ENCODE peak calls at places on chromosomes 1 and 21, in five cellular contexts. One of them, this sample, is unnamed.

GRCh38 chr1:91754348-91754747 is 131.6 kb downstream of the TGFBR3 start:
- DNase-seq in fibroblast of lung: peak
- DNase-seq in neuronal stem cell: no peak
- DNase-seq in IMR-90: peak
- DNase-seq in GM23248: peak
- DNase-seq in this sample: no peak

GRCh38 chr1:92483442-92484170 is 3.1 kb downstream of the GFI1 start:
- DNase-seq in fibroblast of lung: no peak
- DNase-seq in neuronal stem cell: peak
- DNase-seq in IMR-90: no peak
- DNase-seq in GM23248: peak
- DNase-seq in this sample: no peak

GRCh38 chr1:226778657-226779058 is 39.6 kb upstream of the ITPKB start:
- DNase-seq in fibroblast of lung: peak
- DNase-seq in neuronal stem cell: no peak
- DNase-seq in IMR-90: peak
- DNase-seq in GM23248: peak
- DNase-seq in this sample: no peak

GRCh38 chr1:92191726-92192125 is 26.0 kb upstream of the C1orf146 start:
- DNase-seq in fibroblast of lung: no peak
- DNase-seq in neuronal stem cell: no peak
- DNase-seq in IMR-90: no peak
- DNase-seq in GM23248: no peak
- DNase-seq in this sample: no peak

GRCh38 chr1:184665329-184665728 is 89.3 kb downstream of the EDEM3 start:
- DNase-seq in fibroblast of lung: no peak
- DNase-seq in neuronal stem cell: no peak
- DNase-seq in IMR-90: no peak
- DNase-seq in GM23248: no peak
- DNase-seq in this sample: no peak

GRCh38 chr1:248000169-248000568 is 13.3 kb upstream of the OR2L5 start:
- DNase-seq in fibroblast of lung: no peak
- DNase-seq in neuronal stem cell: no peak
- DNase-seq in IMR-90: no peak
- DNase-seq in GM23248: no peak
- DNase-seq in this sample: no peak

GRCh38 chr1:206468571-206468970 is 1.7 kb upstream of the IKBKE start:
- DNase-seq in fibroblast of lung: no peak
- DNase-seq in neuronal stem cell: no peak
- DNase-seq in IMR-90: no peak
- DNase-seq in GM23248: no peak
- DNase-seq in this sample: no peak

GRCh38 chr1:59718989-59719360 is 95.8 kb upstream of the HOOK1 start:
- DNase-seq in fibroblast of lung: no peak
- DNase-seq in neuronal stem cell: no peak
- DNase-seq in IMR-90: no peak
- DNase-seq in GM23248: no peak
- DNase-seq in this sample: no peak

GRCh38 chr21:36428789-36429671 is 43.8 kb downstream of the CHAF1B start:
- DNase-seq in fibroblast of lung: peak
- DNase-seq in neuronal stem cell: no peak
- DNase-seq in IMR-90: no peak
- DNase-seq in GM23248: peak
- DNase-seq in this sample: no peak

GRCh38 chr21:36431252-36431651 is 46.1 kb downstream of the CHAF1B start:
- DNase-seq in fibroblast of lung: no peak
- DNase-seq in neuronal stem cell: no peak
- DNase-seq in IMR-90: no peak
- DNase-seq in GM23248: no peak
- DNase-seq in this sample: no peak

GRCh38 chr21:36433011-36433709 is 46.8 kb downstream of the CLDN14 start:
- DNase-seq in fibroblast of lung: no peak
- DNase-seq in neuronal stem cell: no peak
- DNase-seq in IMR-90: no peak
- DNase-seq in GM23248: no peak
- DNase-seq in this sample: no peak

GRCh38 chr21:36429672-36430546 is 44.7 kb downstream of the CHAF1B start:
- DNase-seq in fibroblast of lung: peak
- DNase-seq in neuronal stem cell: peak
- DNase-seq in IMR-90: peak
- DNase-seq in GM23248: peak
- DNase-seq in this sample: peak

DNA sequence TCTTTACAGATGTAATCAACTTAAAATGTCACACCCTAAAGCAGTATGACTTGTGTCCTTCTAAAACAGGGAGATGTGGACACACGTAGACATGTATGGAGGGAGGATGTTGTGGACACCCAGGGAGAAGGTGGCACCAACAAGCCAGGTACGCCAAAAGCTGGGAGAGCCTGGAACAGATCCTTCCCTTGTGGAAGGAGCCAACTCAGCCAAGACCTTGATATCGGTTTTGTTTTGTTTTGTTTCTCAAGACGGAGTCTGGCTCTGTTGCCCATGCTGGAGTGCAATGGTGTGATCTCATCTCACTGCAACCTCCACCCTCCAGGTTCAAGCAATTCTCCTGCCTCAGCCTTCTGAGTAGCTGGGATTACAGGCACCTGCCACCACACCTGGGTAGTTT is 45.6 kb downstream of the CHAF1B start:
- DNase-seq in fibroblast of lung: no peak
- DNase-seq in neuronal stem cell: no peak
- DNase-seq in IMR-90: no peak
- DNase-seq in GM23248: peak
- DNase-seq in this sample: no peak
- H3K9ac ChIP-seq in fibroblast of lung: no peak
- H3K9ac ChIP-seq in neuronal stem cell: no peak
- H3K9ac ChIP-seq in IMR-90: peak
- H3K9ac ChIP-seq in GM23248: peak
- H3K9ac ChIP-seq in this sample: no peak

GRCh38 chr1:16140068-16140596 is 15.7 kb downstream of the EPHA2 start:
- DNase-seq in fibroblast of lung: no peak
- DNase-seq in neuronal stem cell: no peak
- DNase-seq in IMR-90: no peak
- DNase-seq in GM23248: no peak
- DNase-seq in this sample: no peak
- H3K9ac ChIP-seq in fibroblast of lung: no peak
- H3K9ac ChIP-seq in neuronal stem cell: peak
- H3K9ac ChIP-seq in IMR-90: no peak
- H3K9ac ChIP-seq in GM23248: peak
- H3K9ac ChIP-seq in this sample: no peak

GRCh38 chr1:30731806-30732276 is 8.5 kb upstream of the MATN1 start:
- DNase-seq in fibroblast of lung: no peak
- DNase-seq in neuronal stem cell: no peak
- DNase-seq in IMR-90: no peak
- DNase-seq in GM23248: peak
- DNase-seq in this sample: no peak
- H3K9ac ChIP-seq in fibroblast of lung: no peak
- H3K9ac ChIP-seq in neuronal stem cell: no peak
- H3K9ac ChIP-seq in IMR-90: no peak
- H3K9ac ChIP-seq in GM23248: no peak
- H3K9ac ChIP-seq in this sample: no peak

DNA sequence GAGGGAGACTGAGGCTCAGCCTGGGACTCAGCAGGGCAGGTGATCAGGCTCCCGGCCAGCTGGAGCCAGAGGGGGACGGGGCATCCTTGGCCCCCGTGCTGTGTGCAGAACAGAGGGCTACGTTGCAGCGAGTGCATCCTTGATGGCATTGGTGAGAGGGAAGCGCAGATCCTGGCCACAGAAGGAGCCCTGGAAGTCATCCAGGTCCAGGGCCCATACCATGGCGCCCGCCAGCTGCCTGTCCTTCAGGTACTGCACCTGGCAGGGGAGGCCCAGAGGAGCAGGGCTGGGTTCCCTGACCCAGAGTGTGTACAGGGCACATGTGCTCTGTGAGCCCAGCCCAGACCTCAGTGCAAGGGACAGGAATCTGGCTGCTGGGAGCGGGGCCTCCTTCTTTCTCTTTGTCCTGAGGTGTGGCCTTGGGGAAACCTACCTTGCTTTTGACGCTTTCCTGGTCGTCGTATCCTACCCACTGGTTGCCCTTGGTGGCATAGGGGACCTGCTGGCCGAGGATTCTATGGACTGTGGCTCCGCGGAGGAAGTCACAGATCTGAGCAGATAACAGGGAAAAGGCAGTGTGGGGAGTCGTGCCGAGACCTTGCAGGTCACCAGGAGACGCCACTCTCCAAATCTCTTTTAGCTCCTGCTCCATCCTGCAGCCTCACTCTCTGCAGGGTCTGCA is 3.8 kb upstream of the MYBPH start:
- DNase-seq in fibroblast of lung: no peak
- DNase-seq in neuronal stem cell: no peak
- DNase-seq in IMR-90: no peak
- DNase-seq in GM23248: no peak
- DNase-seq in this sample: no peak
- H3K9ac ChIP-seq in fibroblast of lung: no peak
- H3K9ac ChIP-seq in neuronal stem cell: no peak
- H3K9ac ChIP-seq in IMR-90: no peak
- H3K9ac ChIP-seq in GM23248: no peak
- H3K9ac ChIP-seq in this sample: no peak

DNA sequence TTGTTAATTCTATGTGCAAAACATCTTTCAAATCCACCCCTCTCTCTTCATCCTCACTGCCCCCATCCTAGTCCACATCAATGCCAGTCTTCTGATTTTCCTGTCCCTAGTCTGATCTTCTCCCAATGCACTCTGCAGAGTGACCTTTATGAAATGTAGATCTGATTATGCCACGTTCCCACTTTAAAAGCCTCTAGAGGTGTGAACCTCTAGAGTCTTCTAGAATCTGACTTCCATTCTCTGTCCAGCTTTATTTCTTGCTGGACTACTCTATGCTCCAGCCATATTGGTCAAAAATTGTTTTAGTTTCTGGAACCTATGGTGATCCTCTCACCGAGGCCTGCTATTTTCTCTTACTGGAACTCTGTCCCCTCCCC is 32.5 kb downstream of the ZNF648 start:
- DNase-seq in fibroblast of lung: no peak
- DNase-seq in neuronal stem cell: no peak
- DNase-seq in IMR-90: no peak
- DNase-seq in GM23248: no peak
- DNase-seq in this sample: no peak
- H3K9ac ChIP-seq in fibroblast of lung: no peak
- H3K9ac ChIP-seq in neuronal stem cell: peak
- H3K9ac ChIP-seq in IMR-90: no peak
- H3K9ac ChIP-seq in GM23248: peak
- H3K9ac ChIP-seq in this sample: peak